ENCODE peak calls at places on chromosomes 7 and 10, in four cellular contexts. One of them, this sample, is unnamed. For H3K4me1, the result is how much of the 10 kb centered on the place peaks cover.

GRCh38 chr7:55034776-55035175 is 16.0 kb downstream of the EGFR start:
- DNase-seq in foreskin keratinocyte: no peak
- DNase-seq in fibroblast of lung: no peak
- DNase-seq in mammary epithelial cell: no peak
- DNase-seq in this sample: no peak

GRCh38 chr7:158676171-158676840 is 28.3 kb downstream of the NCAPG2 start:
- DNase-seq in foreskin keratinocyte: peak
- DNase-seq in mammary epithelial cell: peak
- DNase-seq in fibroblast of lung: peak
- DNase-seq in this sample: no peak

GRCh38 chr10:129690248-129691070 is 223.4 kb downstream of the MGMT start:
- DNase-seq in fibroblast of lung: no peak
- DNase-seq in mammary epithelial cell: peak
- DNase-seq in foreskin keratinocyte: peak
- DNase-seq in this sample: no peak

GRCh38 chr7:35185908-35186731 is 67.8 kb downstream of the TBX20 start:
- DNase-seq in fibroblast of lung: peak
- DNase-seq in foreskin keratinocyte: peak
- DNase-seq in mammary epithelial cell: peak
- DNase-seq in this sample: peak

GRCh38 chr10:91251430-91252056 is 31.1 kb downstream of the PCGF5 start:
- DNase-seq in foreskin keratinocyte: peak
- DNase-seq in fibroblast of lung: peak
- DNase-seq in mammary epithelial cell: peak
- DNase-seq in this sample: peak

GRCh38 chr10:68992721-68993440 is 4.3 kb downstream of the KIFBP start:
- DNase-seq in fibroblast of lung: peak
- DNase-seq in foreskin keratinocyte: peak
- DNase-seq in mammary epithelial cell: peak
- DNase-seq in this sample: no peak

GRCh38 chr10:89090760-89091455 is 100.3 kb downstream of the FAS start:
- DNase-seq in mammary epithelial cell: no peak
- DNase-seq in foreskin keratinocyte: no peak
- DNase-seq in fibroblast of lung: peak
- DNase-seq in this sample: no peak

GRCh38 chr10:124320778-124321432 is 97.8 kb downstream of the OAT start:
- DNase-seq in foreskin keratinocyte: no peak
- DNase-seq in mammary epithelial cell: no peak
- DNase-seq in fibroblast of lung: no peak
- DNase-seq in this sample: no peak

GRCh38 chr10:97179731-97180366 is 5.9 kb downstream of the SLIT1 start:
- DNase-seq in fibroblast of lung: no peak
- DNase-seq in foreskin keratinocyte: no peak
- DNase-seq in mammary epithelial cell: no peak
- DNase-seq in this sample: peak

GRCh38 chr10:89861584-89862287 is 160.3 kb downstream of the KIF20B start:
- DNase-seq in mammary epithelial cell: peak
- DNase-seq in foreskin keratinocyte: peak
- DNase-seq in fibroblast of lung: peak
- DNase-seq in this sample: peak

GRCh38 chr7:140033036-140033435 is 29.7 kb downstream of the PARP12 start:
- DNase-seq in foreskin keratinocyte: peak
- DNase-seq in mammary epithelial cell: peak
- DNase-seq in fibroblast of lung: no peak
- DNase-seq in this sample: no peak

GRCh38 chr7:103073989-103074518 is 542 bp downstream of the FBXL13 start:
- DNase-seq in foreskin keratinocyte: no peak
- DNase-seq in mammary epithelial cell: no peak
- DNase-seq in fibroblast of lung: no peak
- DNase-seq in this sample: peak

GRCh38 chr10:110358869-110359629 is 54.3 kb upstream of the SMNDC1 start:
- DNase-seq in mammary epithelial cell: peak
- DNase-seq in foreskin keratinocyte: peak
- DNase-seq in fibroblast of lung: no peak
- DNase-seq in this sample: no peak

GRCh38 chr7:135743907-135744789 is 4.5 kb downstream of the FAM180A start:
- DNase-seq in mammary epithelial cell: no peak
- DNase-seq in fibroblast of lung: peak
- DNase-seq in foreskin keratinocyte: no peak
- DNase-seq in this sample: no peak

GRCh38 chr10:115093286-115093775 is at the start of gene ATRNL1:
- DNase-seq in mammary epithelial cell: peak
- DNase-seq in fibroblast of lung: peak
- DNase-seq in foreskin keratinocyte: peak
- DNase-seq in this sample: peak

GRCh38 chr10:58081353-58081752 is 186.3 kb downstream of the IPMK start:
- DNase-seq in mammary epithelial cell: no peak
- DNase-seq in foreskin keratinocyte: no peak
- DNase-seq in fibroblast of lung: no peak
- DNase-seq in this sample: no peak

GRCh38 chr10:95391570-95392249 is 100.9 kb upstream of the PDLIM1 start:
- DNase-seq in foreskin keratinocyte: peak
- DNase-seq in fibroblast of lung: peak
- DNase-seq in mammary epithelial cell: peak
- DNase-seq in this sample: peak

GRCh38 chr7:109751241-109751640 is 1181.6 kb downstream of the DNAJB9 start:
- DNase-seq in foreskin keratinocyte: peak
- DNase-seq in mammary epithelial cell: peak
- DNase-seq in fibroblast of lung: peak
- DNase-seq in this sample: no peak

GRCh38 chr7:47786557-47787248 is 161.6 kb downstream of the PKD1L1 start:
- DNase-seq in mammary epithelial cell: peak
- DNase-seq in fibroblast of lung: peak
- DNase-seq in foreskin keratinocyte: peak
- DNase-seq in this sample: peak

GRCh38 chr10:8670461-8670860 is 616.0 kb downstream of the GATA3 start:
- DNase-seq in fibroblast of lung: no peak
- DNase-seq in mammary epithelial cell: peak
- DNase-seq in foreskin keratinocyte: peak
- DNase-seq in this sample: no peak

GRCh38 chr7:14457567-14458453 is 444.7 kb downstream of the DGKB start:
- DNase-seq in fibroblast of lung: peak
- DNase-seq in foreskin keratinocyte: peak
- DNase-seq in mammary epithelial cell: peak
- DNase-seq in this sample: peak

GRCh38 chr7:129394101-129394500 is 40.1 kb upstream of the STRIP2 start:
- DNase-seq in fibroblast of lung: no peak
- DNase-seq in mammary epithelial cell: no peak
- DNase-seq in foreskin keratinocyte: no peak
- DNase-seq in this sample: no peak

GRCh38 chr7:80884511-80885195 is 34.2 kb downstream of the SEMA3C start:
- DNase-seq in fibroblast of lung: no peak
- DNase-seq in foreskin keratinocyte: no peak
- DNase-seq in mammary epithelial cell: no peak
- DNase-seq in this sample: no peak

GRCh38 chr7:158741294-158741666 is 36.7 kb upstream of the NCAPG2 start:
- DNase-seq in fibroblast of lung: no peak
- DNase-seq in mammary epithelial cell: no peak
- DNase-seq in foreskin keratinocyte: no peak
- DNase-seq in this sample: no peak

GRCh38 chr10:16565604-16566003 is 43.9 kb upstream of the C1QL3 start:
- DNase-seq in mammary epithelial cell: no peak
- DNase-seq in foreskin keratinocyte: no peak
- DNase-seq in fibroblast of lung: no peak
- DNase-seq in this sample: peak

GRCh38 chr10:132712698-132713232 is 73.2 kb downstream of the NKX6-2 start:
- DNase-seq in fibroblast of lung: no peak
- DNase-seq in mammary epithelial cell: no peak
- DNase-seq in foreskin keratinocyte: no peak
- DNase-seq in this sample: no peak

GRCh38 chr7:66182920-66183319 is 22.2 kb upstream of the TPST1 start:
- DNase-seq in mammary epithelial cell: no peak
- DNase-seq in foreskin keratinocyte: no peak
- DNase-seq in fibroblast of lung: no peak
- DNase-seq in this sample: no peak

GRCh38 chr10:92530421-92530820 is 43.5 kb downstream of the IDE start:
- DNase-seq in fibroblast of lung: no peak
- DNase-seq in mammary epithelial cell: no peak
- DNase-seq in foreskin keratinocyte: no peak
- DNase-seq in this sample: no peak

GRCh38 chr7:100642534-100642907 is 1.2 kb upstream of the TFR2 start:
- DNase-seq in mammary epithelial cell: no peak
- DNase-seq in fibroblast of lung: no peak
- DNase-seq in foreskin keratinocyte: no peak
- DNase-seq in this sample: no peak

GRCh38 chr7:43905209-43905946 is 1.0 kb downstream of the URGCP start:
- DNase-seq in fibroblast of lung: peak
- DNase-seq in foreskin keratinocyte: peak
- DNase-seq in mammary epithelial cell: peak
- DNase-seq in this sample: no peak

GRCh38 chr10:96910488-96911395 is 78.6 kb downstream of the LCOR start:
- DNase-seq in fibroblast of lung: peak
- DNase-seq in mammary epithelial cell: peak
- DNase-seq in foreskin keratinocyte: peak
- DNase-seq in this sample: peak

GRCh38 chr10:97297556-97298222 is 5.3 kb upstream of the ARHGAP19 start:
- DNase-seq in mammary epithelial cell: no peak
- DNase-seq in foreskin keratinocyte: no peak
- DNase-seq in fibroblast of lung: peak
- DNase-seq in this sample: no peak

GRCh38 chr10:35452847-35453246 is 116.5 kb downstream of the CCNY start:
- DNase-seq in mammary epithelial cell: no peak
- DNase-seq in foreskin keratinocyte: no peak
- DNase-seq in fibroblast of lung: no peak
- DNase-seq in this sample: no peak
- H3K4me1 ChIP-seq in mammary epithelial cell: under half
- H3K4me1 ChIP-seq in foreskin keratinocyte: under half
- H3K4me1 ChIP-seq in fibroblast of lung: under half
- H3K4me1 ChIP-seq in this sample: half or more

DNA sequence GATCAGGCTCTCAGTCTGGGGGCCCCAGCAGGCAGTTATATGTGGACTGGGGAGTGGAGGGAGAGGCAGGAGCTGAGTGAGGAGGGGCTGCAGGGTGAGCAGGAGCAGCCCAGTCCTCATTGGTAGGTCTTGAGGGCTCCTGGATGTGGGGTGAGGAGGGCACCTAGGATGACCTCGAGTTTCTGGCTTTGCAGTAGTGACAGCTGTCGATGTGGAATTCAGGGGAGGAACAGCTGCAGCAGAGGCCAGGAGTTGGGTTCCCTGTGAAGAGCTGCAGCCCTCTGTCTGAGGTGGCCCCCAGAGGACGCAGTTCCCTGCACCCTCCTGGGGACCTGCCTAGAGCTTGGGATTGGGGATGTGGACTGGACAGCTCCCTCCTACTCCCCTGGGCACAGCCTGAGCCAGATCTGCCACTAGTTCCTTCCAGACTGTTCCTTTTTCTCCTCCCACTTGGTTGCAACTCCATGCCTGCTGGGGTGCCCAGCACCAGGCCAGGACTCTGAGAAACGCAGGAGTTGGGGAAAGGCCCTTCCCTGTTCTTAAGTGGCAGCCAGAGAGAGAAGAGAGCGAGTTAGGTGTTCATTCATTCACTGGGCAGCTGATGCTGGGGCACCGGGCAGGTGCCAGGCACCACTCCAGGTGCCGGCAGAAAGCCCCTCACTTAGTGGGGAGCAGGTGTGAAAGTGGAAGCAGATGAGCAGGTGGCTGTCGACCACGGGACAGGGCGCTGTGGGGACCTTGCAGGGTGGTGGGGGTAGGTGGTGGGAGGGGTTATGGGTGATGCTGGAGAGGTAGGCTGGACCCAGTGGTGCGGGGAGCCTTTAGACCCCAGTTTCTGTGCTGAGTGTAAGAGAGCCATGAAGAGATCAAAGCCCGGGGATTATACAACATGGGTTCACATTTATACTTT is 57.9 kb downstream of the PRF1 start:
- DNase-seq in mammary epithelial cell: no peak
- DNase-seq in fibroblast of lung: no peak
- DNase-seq in foreskin keratinocyte: no peak
- DNase-seq in this sample: no peak
- H3K4me1 ChIP-seq in mammary epithelial cell: under half
- H3K4me1 ChIP-seq in fibroblast of lung: under half
- H3K4me1 ChIP-seq in foreskin keratinocyte: under half
- H3K4me1 ChIP-seq in this sample: under half

GRCh38 chr7:155584763-155585531 is 38.6 kb upstream of the CNPY1 start:
- DNase-seq in foreskin keratinocyte: no peak
- DNase-seq in mammary epithelial cell: no peak
- DNase-seq in fibroblast of lung: peak
- DNase-seq in this sample: no peak

GRCh38 chr7:155584261-155584660 is 37.9 kb upstream of the CNPY1 start:
- DNase-seq in fibroblast of lung: no peak
- DNase-seq in mammary epithelial cell: no peak
- DNase-seq in foreskin keratinocyte: no peak
- DNase-seq in this sample: no peak

GRCh38 chr7:155581954-155582353 is 35.6 kb upstream of the CNPY1 start:
- DNase-seq in foreskin keratinocyte: no peak
- DNase-seq in mammary epithelial cell: no peak
- DNase-seq in fibroblast of lung: no peak
- DNase-seq in this sample: no peak

GRCh38 chr7:155585532-155585895 is 39.2 kb upstream of the CNPY1 start:
- DNase-seq in foreskin keratinocyte: no peak
- DNase-seq in fibroblast of lung: no peak
- DNase-seq in mammary epithelial cell: no peak
- DNase-seq in this sample: no peak

DNA sequence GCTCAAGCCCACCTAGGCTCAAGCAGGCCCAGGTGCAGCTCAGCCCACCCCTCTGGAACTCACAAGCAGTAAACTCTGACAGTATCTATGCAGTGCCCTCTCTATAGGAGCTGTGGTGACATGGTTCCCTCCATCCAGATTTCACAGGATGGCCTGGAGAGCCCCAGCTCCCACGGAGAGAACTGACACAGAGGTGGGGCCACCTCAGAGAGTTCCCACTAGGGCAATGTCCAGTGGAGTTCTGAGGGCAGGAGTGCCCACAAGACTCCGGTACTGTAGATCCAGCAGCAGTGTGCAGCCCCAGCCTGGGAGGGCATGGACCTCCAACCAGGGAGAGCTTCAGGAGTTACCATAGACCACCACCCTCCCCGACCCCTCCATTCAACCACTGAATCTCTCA is 37.3 kb upstream of the CNPY1 start:
- DNase-seq in fibroblast of lung: no peak
- DNase-seq in mammary epithelial cell: no peak
- DNase-seq in foreskin keratinocyte: no peak
- DNase-seq in this sample: no peak
- H3K4me1 ChIP-seq in fibroblast of lung: under half
- H3K4me1 ChIP-seq in mammary epithelial cell: under half
- H3K4me1 ChIP-seq in foreskin keratinocyte: under half
- H3K4me1 ChIP-seq in this sample: under half

GRCh38 chr7:70408477-70408876 is 723.5 kb upstream of the GALNT17 start:
- DNase-seq in foreskin keratinocyte: no peak
- DNase-seq in fibroblast of lung: no peak
- DNase-seq in mammary epithelial cell: no peak
- DNase-seq in this sample: no peak
- H3K4me1 ChIP-seq in foreskin keratinocyte: under half
- H3K4me1 ChIP-seq in fibroblast of lung: under half
- H3K4me1 ChIP-seq in mammary epithelial cell: under half
- H3K4me1 ChIP-seq in this sample: under half